ENCODE peak calls at places on chromosomes 16 and 17, in nine cellular contexts. Z, A, L, R, E, B, G, M and I are unnamed samples.
A peak's percentile ranks its signal among the peaks of the same experiment; 100 is the strongest.

GRCh38 chr16:64586756-64587155 is 535.1 kb downstream of the CDH11 start:
- DNase-seq in Z (no peak), A (no peak), L (no peak), R (no peak), E (peak; percentile 18), B (no peak), G (no peak), M (no peak), I (no peak)

GRCh38 chr17:79002796-79003593 is 6.6 kb downstream of the CANT1 start:
- DNase-seq in Z (no peak), A (no peak), L (no peak), R (no peak), E (no peak), B (no peak), G (peak; percentile 25), M (no peak), I (no peak)

GRCh38 chr17:80432961-80433550 is 18.1 kb downstream of the ENDOV start:
- DNase-seq in Z (no peak), A (no peak), L (no peak), R (no peak), E (no peak), B (no peak), G (no peak), M (no peak), I (no peak)

GRCh38 chr17:2598166-2598565 is 4.7 kb downstream of the PAFAH1B1 start:
- DNase-seq in Z (peak; percentile 31), A (no peak), L (no peak), R (no peak), E (peak; percentile 46), B (no peak), G (no peak), M (no peak), I (no peak)

GRCh38 chr16:77330332-77331043 is 104.3 kb downstream of the ADAMTS18 start:
- DNase-seq in Z (no peak), A (no peak), L (no peak), R (no peak), E (no peak), B (no peak), G (no peak), M (no peak), I (no peak)

GRCh38 chr16:15829460-15829859 is 27.4 kb downstream of the MYH11 start:
- DNase-seq in Z (peak; percentile 38), A (peak; percentile 24), L (peak; percentile 24), R (peak; percentile 35), E (no peak), B (no peak), G (peak; percentile 34), M (no peak), I (peak; percentile 62)

GRCh38 chr16:14186007-14186953 is 115.2 kb downstream of the MRTFB start:
- DNase-seq in Z (peak; percentile 22), A (no peak), L (peak; percentile 24), R (no peak), E (peak; percentile 97), B (no peak), G (no peak), M (no peak), I (peak; percentile 10)

GRCh38 chr16:48076455-48077012 is 79.3 kb downstream of the ABCC12 start:
- DNase-seq in Z (no peak), A (peak; percentile 7), L (no peak), R (no peak), E (peak; percentile 6), B (no peak), G (no peak), M (no peak), I (no peak)

GRCh38 chr17:18006495-18007239 is 32.3 kb downstream of the ATPAF2 start:
- DNase-seq in Z (no peak), A (no peak), L (no peak), R (no peak), E (no peak), B (no peak), G (no peak), M (no peak), I (no peak)

GRCh38 chr17:42236760-42237159 is 39.4 kb downstream of the STAT5B start:
- DNase-seq in Z (peak; percentile 5), A (no peak), L (no peak), R (no peak), E (no peak), B (no peak), G (no peak), M (no peak), I (no peak)

GRCh38 chr16:50606431-50607050 is 58.3 kb downstream of the NKD1 start:
- DNase-seq in Z (no peak), A (no peak), L (no peak), R (no peak), E (no peak), B (no peak), G (no peak), M (no peak), I (no peak)

GRCh38 chr16:80883816-80884215 is 79.4 kb upstream of the CDYL2 start:
- DNase-seq in Z (no peak), A (no peak), L (no peak), R (no peak), E (no peak), B (no peak), G (no peak), M (no peak), I (no peak)

GRCh38 chr16:16983545-16983944 is 487.2 kb downstream of the XYLT1 start:
- DNase-seq in Z (no peak), A (no peak), L (no peak), R (no peak), E (no peak), B (no peak), G (no peak), M (no peak), I (no peak)

GRCh38 chr17:27667656-27668487 is 36.9 kb downstream of the LGALS9 start:
- DNase-seq in Z (no peak), A (no peak), L (no peak), R (no peak), E (no peak), B (no peak), G (no peak), M (no peak), I (no peak)

GRCh38 chr16:57423152-57423551 is 18.6 kb downstream of the CCL17 start:
- DNase-seq in Z (no peak), A (no peak), L (no peak), R (peak; percentile 9), E (no peak), B (no peak), G (no peak), M (no peak), I (no peak)
- H3K9me3 ChIP-seq in Z (no peaks in the 10 kb centered on the region), A (no peaks in the 10 kb centered on the region), L (no peaks in the 10 kb centered on the region), R (no peaks in the 10 kb centered on the region), E (no peaks in the 10 kb centered on the region), B (no peaks in the 10 kb centered on the region), G (no peaks in the 10 kb centered on the region), M (no peaks in the 10 kb centered on the region), I (no peaks in the 10 kb centered on the region)

GRCh38 chr17:40478486-40478885 is 22.9 kb downstream of the TNS4 start:
- DNase-seq in Z (no peak), A (no peak), L (no peak), R (no peak), E (no peak), B (no peak), G (no peak), M (no peak), I (no peak)

GRCh38 chr17:40480501-40481003 is 20.9 kb downstream of the TNS4 start:
- DNase-seq in Z (no peak), A (no peak), L (no peak), R (peak; percentile 30), E (no peak), B (peak; percentile 97), G (peak; percentile 63), M (no peak), I (no peak)

GRCh38 chr17:40477796-40478195 is 23.6 kb downstream of the TNS4 start:
- DNase-seq in Z (no peak), A (no peak), L (no peak), R (no peak), E (no peak), B (no peak), G (no peak), M (no peak), I (no peak)

GRCh38 chr17:40481106-40481505 is 20.3 kb downstream of the TNS4 start:
- DNase-seq in Z (no peak), A (no peak), L (no peak), R (no peak), E (no peak), B (no peak), G (no peak), M (no peak), I (no peak)

DNA sequence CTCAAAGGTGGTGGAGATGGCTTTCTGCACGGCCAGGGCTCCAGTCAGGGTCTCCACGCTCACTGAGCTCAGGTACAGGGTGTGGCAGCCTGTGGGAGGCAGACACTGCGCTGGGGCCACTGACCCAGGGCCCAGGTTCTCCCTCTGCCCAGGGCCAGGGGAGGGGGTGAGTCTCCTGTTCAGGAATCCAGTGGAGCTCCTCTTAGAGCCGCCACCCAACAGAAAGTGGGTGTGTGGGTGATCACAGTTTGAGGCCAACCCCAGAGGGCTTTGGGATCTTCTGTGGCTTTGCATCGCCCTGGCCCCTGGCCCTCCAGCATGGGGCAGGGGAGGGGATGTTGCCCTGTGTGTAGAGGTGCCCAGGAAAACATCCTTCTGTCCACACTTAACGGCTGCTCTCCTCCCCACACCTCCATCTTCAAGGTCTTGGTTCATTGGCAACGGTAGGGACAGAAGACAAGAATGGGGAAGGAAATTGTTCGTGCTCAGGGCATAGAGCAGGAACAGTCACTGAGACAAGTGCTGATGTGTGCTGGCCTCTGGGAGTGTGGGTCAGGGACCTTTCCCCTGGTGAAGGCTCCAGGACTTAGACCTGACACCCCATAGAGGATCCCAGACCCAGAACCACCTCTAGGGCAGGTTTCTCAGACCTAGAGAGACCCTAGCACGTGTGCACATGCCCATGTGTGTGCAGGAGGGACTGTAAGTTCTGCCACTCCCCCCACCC is 21.5 kb downstream of the TNS4 start:
- DNase-seq in Z (no peak), A (no peak), L (no peak), R (no peak), E (no peak), B (no peak), G (no peak), M (no peak), I (no peak)
- H3K4me1 ChIP-seq in Z (no peaks in the 10 kb centered on the region), A (no peaks in the 10 kb centered on the region), L (no peaks in the 10 kb centered on the region), R (peaks cover 28% of the 10 kb centered on the region), E (peaks cover 12% of the 10 kb centered on the region), B (peaks cover 37% of the 10 kb centered on the region), G (peaks cover 7% of the 10 kb centered on the region), M (peaks cover 26% of the 10 kb centered on the region), I (peaks cover 11% of the 10 kb centered on the region)

DNA sequence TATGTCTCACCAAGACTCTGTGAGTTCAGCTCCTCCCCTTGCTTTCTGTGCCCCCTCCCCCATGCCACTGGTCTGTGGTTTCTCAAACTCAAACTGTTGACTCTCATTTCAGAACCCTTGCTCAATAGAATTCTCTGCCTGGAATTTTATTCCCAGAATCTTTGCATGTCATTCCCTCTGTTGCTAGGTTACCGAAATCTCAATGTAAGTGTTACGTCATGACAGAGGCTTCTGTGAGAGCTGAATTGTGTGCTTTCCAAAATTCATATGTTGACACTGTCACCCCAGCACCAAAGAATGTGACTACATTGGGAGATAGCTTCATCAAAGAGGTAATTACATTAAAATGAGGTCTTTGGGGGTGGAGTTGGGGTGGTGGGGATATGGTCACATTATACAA is 1938.8 kb downstream of the TP53TG3F start:
- DNase-seq in Z (no peak), A (no peak), L (no peak), R (no peak), E (no peak), B (no peak), G (no peak), M (no peak), I (no peak)
- H3K9me3 ChIP-seq in Z (no peaks in the 10 kb centered on the region), A (no peaks in the 10 kb centered on the region), L (no peaks in the 10 kb centered on the region), R (peaks cover 5% of the 10 kb centered on the region), E (peaks cover 4% of the 10 kb centered on the region), B (peaks cover 3% of the 10 kb centered on the region), G (no peaks in the 10 kb centered on the region), M (no peaks in the 10 kb centered on the region), I (no peaks in the 10 kb centered on the region)

DNA sequence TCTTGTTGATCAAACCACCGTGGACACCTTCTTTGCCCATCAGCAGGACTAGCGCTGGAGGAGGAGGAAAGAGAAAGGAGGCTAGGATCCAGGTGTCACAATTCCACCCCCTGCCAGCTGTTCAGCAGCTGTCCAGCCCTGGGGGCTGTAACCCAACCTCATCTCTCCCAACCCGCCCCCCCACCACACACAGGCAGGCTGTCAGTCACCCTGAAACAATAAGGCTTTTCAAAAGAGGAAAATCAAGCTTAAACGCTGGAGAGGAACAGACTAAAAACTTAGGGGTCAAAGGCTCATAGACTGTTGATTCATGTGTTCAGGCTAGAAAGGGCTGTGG is 2.4 kb downstream of the PFN1 start:
- DNase-seq in Z (no peak), A (no peak), L (no peak), R (no peak), E (no peak), B (no peak), G (no peak), M (no peak), I (no peak)
- H3K4me1 ChIP-seq in Z (peaks cover 37% of the 10 kb centered on the region), A (peaks cover 45% of the 10 kb centered on the region), L (peaks cover 41% of the 10 kb centered on the region), R (peaks cover 73% of the 10 kb centered on the region), E (peaks cover 37% of the 10 kb centered on the region), B (peaks cover 65% of the 10 kb centered on the region), G (peaks cover 17% of the 10 kb centered on the region), M (peaks cover 50% of the 10 kb centered on the region), I (peaks cover 30% of the 10 kb centered on the region)